ENCODE peak calls at places on chromosomes 2 and 18, in nine cellular contexts. H, R, L, M, Y, Z, O, S and G are unnamed samples.
A peak's percentile ranks its signal among the peaks of the same experiment; 100 is the strongest.

GRCh38 chr2:177771191-177771590 is 301.4 kb downstream of the PDE11A start:
- DNase-seq in M (no peak), R (no peak), L (peak; percentile 33), Y (peak; percentile 2), S (no peak), H (no peak), Z (no peak), O (no peak), G (no peak)

GRCh38 chr18:79439201-79440023 is 43.7 kb downstream of the NFATC1 start:
- DNase-seq in M (no peak), R (peak; percentile 35), S (no peak), Z (no peak), Y (no peak), L (peak; percentile 13), H (peak; percentile 76), O (no peak), G (peak; percentile 36)

GRCh38 chr18:9958861-9959399 is 45.1 kb downstream of the VAPA start:
- DNase-seq in L (no peak), R (no peak), S (no peak), M (no peak), Y (no peak), Z (no peak), O (no peak), H (no peak), G (no peak)

GRCh38 chr2:120253021-120253882 is 600 bp downstream of the RALB start:
- DNase-seq in L (peak; percentile 88), Y (peak; percentile 77), S (peak; percentile 66), H (peak; percentile 34), Z (peak; percentile 94), M (peak; percentile 58), O (peak; percentile 86), R (peak; percentile 83), G (peak; percentile 26)

GRCh38 chr18:50297621-50298442 is 10.3 kb upstream of the CXXC1 start:
- DNase-seq in L (peak; percentile 90), Z (peak; percentile 87), S (peak; percentile 62), O (peak; percentile 91), M (peak; percentile 79), Y (peak; percentile 84), H (peak; percentile 36), R (peak; percentile 76), G (no peak)

GRCh38 chr2:120330946-120331822 is 14.8 kb upstream of the INHBB start:
- DNase-seq in Z (no peak), S (no peak), R (no peak), L (no peak), H (no peak), O (no peak), Y (no peak), M (no peak), G (no peak)

GRCh38 chr2:74850816-74851566 is 17.1 kb downstream of the HK2 start:
- DNase-seq in M (no peak), S (no peak), L (peak; percentile 54), R (no peak), Z (no peak), O (no peak), H (no peak), Y (peak; percentile 56), G (no peak)

GRCh38 chr2:172198361-172198760 is 95.7 kb upstream of the DLX2 start:
- DNase-seq in O (no peak), Z (no peak), M (no peak), R (no peak), H (no peak), Y (no peak), L (no peak), S (no peak), G (no peak)

GRCh38 chr2:26172189-26172865 is 561 bp upstream of the GAREM2 start:
- DNase-seq in M (no peak), Y (no peak), S (no peak), R (no peak), L (no peak), Z (no peak), H (no peak), O (no peak), G (no peak)

GRCh38 chr2:145812163-145812554 is 1292.2 kb upstream of the ZEB2 start:
- DNase-seq in H (no peak), M (no peak), Z (no peak), R (no peak), L (no peak), O (no peak), Y (no peak), S (peak; percentile 20), G (no peak)

GRCh38 chr2:238326801-238327365 is 6.6 kb downstream of the TRAF3IP1 start:
- DNase-seq in Z (no peak), S (no peak), Y (no peak), R (peak; percentile 39), H (no peak), O (no peak), L (no peak), M (no peak), G (no peak)

GRCh38 chr2:152558174-152559091 is 158.8 kb downstream of the PRPF40A start:
- DNase-seq in O (no peak), L (peak; percentile 93), Z (no peak), S (no peak), R (peak; percentile 97), M (peak; percentile 79), H (peak; percentile 97), Y (peak; percentile 84), G (peak; percentile 70)

GRCh38 chr2:169005994-169006393 is 25.1 kb downstream of the ABCB11 start:
- DNase-seq in Z (no peak), Y (no peak), L (no peak), S (no peak), M (no peak), O (no peak), H (no peak), R (no peak), G (no peak)

DNA sequence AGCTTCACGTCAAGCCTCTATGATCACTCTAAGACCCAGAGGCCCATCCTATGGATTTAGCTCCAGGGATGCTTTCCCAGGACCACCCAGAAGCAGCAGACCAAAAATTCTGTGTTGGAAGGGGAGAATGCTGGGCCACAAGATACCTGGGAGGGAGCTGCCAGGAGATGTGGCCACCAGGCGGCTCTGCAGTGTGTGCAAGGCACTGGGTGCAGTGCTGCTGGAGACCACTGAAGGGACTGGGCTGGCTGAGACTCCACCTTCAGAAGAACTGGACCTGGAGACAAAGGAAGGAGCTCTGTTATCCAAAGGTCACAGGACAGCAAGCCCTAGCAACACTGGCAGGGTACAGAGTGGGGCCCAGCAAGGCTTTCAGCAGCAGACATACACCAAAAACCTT is 34.0 kb downstream of the KANSL3 start:
- DNase-seq in R (no peak), L (no peak), S (no peak), Z (no peak), O (no peak), M (no peak), Y (no peak), H (no peak), G (no peak)
- TF ChIP-seq CTCF in R (peak; percentile 17), L (peak; percentile 11), S (peak; percentile 7), Z (no peak), O (no peak), M (peak; percentile 52), Y (peak; percentile 12), H (no peak), G (no peak)

GRCh38 chr18:26806224-26806623 is 59.3 kb downstream of the AQP4 start:
- DNase-seq in S (no peak), O (no peak), Z (no peak), R (no peak), H (no peak), Y (no peak), M (no peak), L (no peak), G (no peak)
- H3K4me3 ChIP-seq in S (no peak overlapping the region), O (no peak overlapping the region), Z (no peak overlapping the region), R (no peak overlapping the region), H (no peak overlapping the region), Y (no peak overlapping the region), M (no peak overlapping the region), L (no peak overlapping the region), G (no peak overlapping the region)

GRCh38 chr18:62632788-62633455 is 82.4 kb upstream of the PHLPP1 start:
- DNase-seq in S (no peak), H (no peak), O (no peak), Z (no peak), L (no peak), R (no peak), Y (no peak), M (no peak), G (no peak)

GRCh38 chr18:62634471-62634870 is 80.9 kb upstream of the PHLPP1 start:
- DNase-seq in O (no peak), H (no peak), R (peak; percentile 78), Z (no peak), M (no peak), Y (peak; percentile 27), S (no peak), L (no peak), G (no peak)

GRCh38 chr18:62637403-62637802 is 77.9 kb upstream of the PHLPP1 start:
- DNase-seq in H (no peak), M (no peak), S (no peak), L (no peak), Z (no peak), O (no peak), Y (no peak), R (no peak), G (no peak)

GRCh38 chr18:62634991-62635630 is 80.2 kb upstream of the PHLPP1 start:
- DNase-seq in L (no peak), R (no peak), M (no peak), Z (no peak), O (no peak), S (no peak), H (no peak), Y (no peak), G (no peak)

DNA sequence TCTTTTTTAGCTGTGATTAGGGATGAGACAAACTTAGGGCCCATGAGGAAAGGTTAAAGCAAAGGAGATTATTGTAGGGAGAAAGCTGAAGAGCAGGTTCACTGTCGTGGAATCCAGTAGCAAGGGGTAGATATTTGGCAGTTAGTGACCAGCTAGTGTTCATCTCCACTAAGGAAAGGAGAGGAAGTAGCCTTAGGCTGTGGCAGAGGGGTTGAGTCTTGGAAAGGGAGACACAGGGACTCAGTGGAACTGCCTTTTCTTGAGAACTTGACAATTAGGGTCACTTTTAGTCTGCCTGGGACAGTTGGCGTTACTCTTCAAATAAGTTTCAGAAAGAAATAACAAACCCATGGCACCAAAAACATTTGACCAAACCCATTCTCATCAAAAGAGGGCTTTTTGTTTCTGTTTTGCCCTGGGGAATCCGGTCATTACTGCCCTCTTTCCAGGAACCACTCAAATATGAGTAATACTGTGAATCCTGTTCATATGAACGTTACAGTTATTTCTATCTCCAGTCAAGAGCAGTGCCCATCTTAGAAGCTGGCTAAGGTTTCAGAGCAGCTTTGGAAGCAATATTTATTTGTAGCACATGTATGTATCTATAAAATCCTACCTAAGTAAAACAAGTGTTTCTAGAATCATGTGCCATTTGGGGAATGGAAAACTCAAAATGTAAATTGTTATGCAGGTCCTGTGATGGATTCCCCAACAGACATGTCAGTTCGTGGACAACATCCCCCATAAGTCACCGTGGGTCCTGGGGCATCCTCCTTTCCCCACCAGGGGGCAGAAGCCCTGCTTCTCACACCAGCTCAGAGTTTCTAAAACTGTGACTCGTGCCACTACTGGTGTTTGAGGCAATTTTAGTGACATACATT is 77.3 kb upstream of the PHLPP1 start:
- DNase-seq in S (peak; percentile 18), M (peak; percentile 6), L (peak; percentile 27), R (no peak), Y (peak; percentile 33), O (peak; percentile 45), H (no peak), Z (no peak), G (no peak)
- TF ChIP-seq CTCF in S (peak; percentile 71), M (peak; percentile 71), L (peak; percentile 50), R (peak; percentile 60), Y (peak; percentile 49), O (peak; percentile 17), H (peak; percentile 25), Z (peak; percentile 64), G (peak; percentile 29)

DNA sequence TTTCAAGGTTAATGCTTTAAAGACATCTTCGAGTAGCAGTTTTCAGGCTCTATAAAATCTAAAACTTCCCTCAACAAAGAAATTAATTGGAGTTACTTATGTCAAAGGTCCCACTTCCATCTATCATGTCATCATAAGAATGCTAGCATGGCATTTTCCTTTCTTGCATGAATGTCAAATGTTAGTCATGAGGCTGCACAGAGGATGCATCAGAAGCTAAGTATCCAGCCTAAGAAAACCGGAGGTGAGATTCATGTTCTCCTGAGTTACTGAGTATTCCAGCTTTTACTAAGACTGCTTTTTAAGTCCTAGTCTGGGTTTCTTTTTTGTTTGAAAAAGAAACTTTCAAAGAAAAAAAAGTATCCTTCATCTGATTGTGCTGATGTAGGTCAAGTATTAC is 130.6 kb upstream of the CDH19 start:
- DNase-seq in L (peak; percentile 26), Y (peak; percentile 66), O (no peak), Z (no peak), M (no peak), H (no peak), R (peak; percentile 18), S (no peak), G (no peak)
- H3K4me3 ChIP-seq in L (no peak overlapping the region), Y (no peak overlapping the region), O (no peak overlapping the region), Z (no peak overlapping the region), M (no peak overlapping the region), H (no peak overlapping the region), R (no peak overlapping the region), S (no peak overlapping the region), G (no peak overlapping the region)